ENCODE peak calls at places on chromosomes 4 and X, in seven cellular contexts. A is tibial nerve; M is stomach; S is left lung; Z is H9; E is lower lobe of right lung; I is CD8-positive, alpha-beta T cell. X is an unnamed sample.
A peak's percentile ranks its signal among the peaks of the same experiment; 100 is the strongest.

GRCh38 chrX:36007207-36007606 is 87.7 kb downstream of the CFAP47 start:
- DNase-seq in I (no peak), M (no peak), S (no peak), A (no peak), E (no peak), Z (no peak), X (no peak)

GRCh38 chr4:41092128-41092527 is 122.2 kb downstream of the APBB2 start:
- DNase-seq in S (no peak), Z (no peak), M (no peak), A (no peak), I (no peak), E (no peak), X (no peak)

GRCh38 chr4:48333587-48333986 is 7.7 kb upstream of the SLAIN2 start:
- DNase-seq in E (no peak), A (no peak), I (no peak), Z (no peak), S (no peak), M (no peak), X (no peak)

GRCh38 chr4:182207806-182208483 is 35.3 kb upstream of the TENM3 start:
- DNase-seq in S (no peak), M (no peak), Z (no peak), I (no peak), A (no peak), E (no peak), X (no peak)

GRCh38 chr4:165210566-165210965 is 3.2 kb downstream of the KLHL2 start:
- DNase-seq in I (no peak), E (no peak), M (no peak), A (no peak), S (no peak), Z (no peak), X (no peak)

GRCh38 chrX:119211649-119212014 is 24.5 kb upstream of the PGRMC1 start:
- DNase-seq in E (no peak), M (no peak), A (no peak), I (no peak), S (no peak), Z (no peak), X (no peak)

GRCh38 chr4:123397276-123398150 is 918 bp downstream of the SPRY1 start:
- DNase-seq in E (peak; percentile 76), S (peak; percentile 68), M (peak; percentile 62), Z (peak; percentile 79), I (peak; percentile 56), A (no peak), X (peak; percentile 63)

GRCh38 chr4:112234952-112235609 is 3.5 kb downstream of the AP1AR start:
- DNase-seq in A (peak; percentile 38), S (peak; percentile 52), E (no peak), M (peak; percentile 74), I (peak; percentile 61), Z (peak; percentile 42), X (peak; percentile 49)

GRCh38 chr4:183035726-183036415 is 63.2 kb upstream of the WWC2 start:
- DNase-seq in A (no peak), S (no peak), I (no peak), Z (peak; percentile 39), E (no peak), M (no peak), X (no peak)

GRCh38 chrX:54921427-54922021 is 900 bp downstream of the TRO start:
- DNase-seq in E (no peak), M (no peak), S (peak; percentile 64), Z (peak; percentile 81), A (peak; percentile 31), I (peak; percentile 54), X (peak; percentile 54)

GRCh38 chr4:156875697-156876096 is 95.9 kb downstream of the PDGFC start:
- DNase-seq in E (no peak), A (no peak), Z (no peak), S (no peak), I (no peak), M (no peak), X (no peak)

GRCh38 chrX:40158036-40158706 is 60.4 kb upstream of the BCOR start:
- DNase-seq in A (no peak), M (no peak), Z (peak; percentile 68), I (peak; percentile 38), E (peak; percentile 54), S (no peak), X (no peak)

GRCh38 chrX:39840141-39841126 is 257.3 kb downstream of the BCOR start:
- DNase-seq in Z (no peak), A (no peak), S (no peak), M (no peak), E (no peak), I (no peak), X (no peak)

GRCh38 chr4:13933163-13933562 is 305.6 kb upstream of the BOD1L1 start:
- DNase-seq in A (no peak), I (no peak), S (no peak), Z (no peak), M (no peak), E (no peak), X (no peak)

GRCh38 chr4:5164221-5164912 is 113.1 kb downstream of the STK32B start:
- DNase-seq in E (no peak), S (no peak), A (no peak), I (no peak), Z (peak; percentile 20), M (no peak), X (no peak)

GRCh38 chrX:7132335-7133035 is 15.0 kb upstream of the STS start:
- DNase-seq in A (no peak), S (peak; percentile 80), I (peak; percentile 39), Z (peak; percentile 65), E (peak; percentile 74), M (peak; percentile 90), X (no peak)
- H3K27ac ChIP-seq in A (peak overlapping the region; percentile 10), S (peak overlapping the region; percentile 66), I (no peak overlapping the region), Z (no peak overlapping the region), E (peak overlapping the region; percentile 53), M (peak overlapping the region; percentile 67), X (no peak overlapping the region)

GRCh38 chrX:151711154-151711553 is 4.7 kb upstream of the FATE1 start:
- DNase-seq in A (no peak), Z (no peak), S (no peak), M (no peak), E (no peak), I (no peak), X (no peak)

GRCh38 chrX:151711787-151712186 is 4.0 kb upstream of the FATE1 start:
- DNase-seq in A (no peak), Z (peak; percentile 38), M (no peak), I (no peak), E (no peak), S (no peak), X (no peak)

GRCh38 chrX:151710457-151710856 is 5.4 kb upstream of the FATE1 start:
- DNase-seq in I (no peak), M (no peak), S (no peak), E (no peak), Z (no peak), A (no peak), X (no peak)

GRCh38 chrX:151713859-151714258 is 2.0 kb upstream of the FATE1 start:
- DNase-seq in E (no peak), M (no peak), A (no peak), I (no peak), Z (peak; percentile 55), S (no peak), X (no peak)

DNA sequence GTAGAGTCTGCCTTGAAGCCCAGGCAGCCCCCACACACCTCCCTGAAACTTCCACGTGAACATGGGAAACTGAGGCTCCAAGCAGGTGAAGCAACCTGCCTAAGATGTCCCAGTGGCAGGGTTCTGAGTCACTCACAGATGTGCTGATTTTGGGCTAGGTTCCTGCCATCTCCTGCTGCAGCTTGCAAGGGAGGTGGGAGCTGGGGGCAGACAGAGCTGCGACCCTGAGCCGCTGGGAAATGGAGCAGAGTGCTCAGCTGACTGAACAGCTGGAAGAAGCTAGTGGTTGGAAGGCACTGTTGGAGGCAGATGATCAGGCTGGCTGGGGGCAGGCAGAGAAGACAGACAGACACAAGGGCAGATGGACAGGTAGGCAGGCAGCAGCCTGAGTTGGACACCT is 3.6 kb upstream of the FATE1 start:
- DNase-seq in I (no peak), A (no peak), E (no peak), M (no peak), Z (no peak), S (no peak), X (no peak)
- H3K27ac ChIP-seq in I (no peak overlapping the region), A (no peak overlapping the region), E (no peak overlapping the region), M (no peak overlapping the region), Z (no peak overlapping the region), S (no peak overlapping the region), X (no peak overlapping the region)

GRCh38 chrX:115535421-115535820 is 25.6 kb upstream of the PLS3 start:
- DNase-seq in E (no peak), A (no peak), S (no peak), M (no peak), Z (no peak), I (no peak), X (no peak)

GRCh38 chrX:115533485-115533884 is 27.5 kb upstream of the PLS3 start:
- DNase-seq in I (no peak), Z (no peak), M (no peak), E (no peak), S (no peak), A (no peak), X (no peak)

GRCh38 chrX:115534383-115534782 is 26.6 kb upstream of the PLS3 start:
- DNase-seq in A (no peak), I (no peak), Z (no peak), S (no peak), M (no peak), E (no peak), X (no peak)

GRCh38 chrX:115535844-115536243 is 25.1 kb upstream of the PLS3 start:
- DNase-seq in M (no peak), A (no peak), Z (no peak), S (no peak), E (no peak), I (no peak), X (no peak)

DNA sequence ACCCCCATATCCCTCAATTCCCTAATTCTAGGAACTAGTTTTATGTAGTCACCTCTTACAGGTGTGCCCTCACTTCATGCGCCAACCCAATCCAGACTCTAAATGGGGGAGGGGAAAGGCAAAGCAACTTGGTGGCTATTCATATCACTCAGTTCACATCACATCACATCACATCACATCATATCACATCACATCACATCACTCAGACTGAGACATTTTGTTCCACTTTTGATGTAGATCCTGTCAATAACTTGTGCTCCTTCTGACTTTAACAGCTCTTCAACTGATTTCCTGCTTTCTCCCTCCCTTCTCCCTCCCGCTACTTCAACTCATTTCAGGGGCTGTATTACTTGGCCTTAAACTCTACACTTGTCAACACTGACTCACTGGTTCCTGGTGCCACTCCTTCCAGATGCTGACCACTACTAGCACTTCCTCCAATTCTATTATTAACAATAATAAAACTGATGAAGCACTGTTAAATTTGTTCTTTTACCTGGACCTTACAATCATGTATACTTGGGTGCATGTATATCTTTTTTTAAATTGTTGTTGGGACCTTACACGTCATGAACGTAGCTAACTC is 29.1 kb upstream of the PLS3 start:
- DNase-seq in S (no peak), E (no peak), Z (no peak), A (no peak), M (no peak), I (no peak), X (no peak)
- H3K27ac ChIP-seq in S (peak overlapping the region; percentile 28), E (peak overlapping the region; percentile 72), Z (no peak overlapping the region), A (no peak overlapping the region), M (no peak overlapping the region), I (no peak overlapping the region), X (no peak overlapping the region)

DNA sequence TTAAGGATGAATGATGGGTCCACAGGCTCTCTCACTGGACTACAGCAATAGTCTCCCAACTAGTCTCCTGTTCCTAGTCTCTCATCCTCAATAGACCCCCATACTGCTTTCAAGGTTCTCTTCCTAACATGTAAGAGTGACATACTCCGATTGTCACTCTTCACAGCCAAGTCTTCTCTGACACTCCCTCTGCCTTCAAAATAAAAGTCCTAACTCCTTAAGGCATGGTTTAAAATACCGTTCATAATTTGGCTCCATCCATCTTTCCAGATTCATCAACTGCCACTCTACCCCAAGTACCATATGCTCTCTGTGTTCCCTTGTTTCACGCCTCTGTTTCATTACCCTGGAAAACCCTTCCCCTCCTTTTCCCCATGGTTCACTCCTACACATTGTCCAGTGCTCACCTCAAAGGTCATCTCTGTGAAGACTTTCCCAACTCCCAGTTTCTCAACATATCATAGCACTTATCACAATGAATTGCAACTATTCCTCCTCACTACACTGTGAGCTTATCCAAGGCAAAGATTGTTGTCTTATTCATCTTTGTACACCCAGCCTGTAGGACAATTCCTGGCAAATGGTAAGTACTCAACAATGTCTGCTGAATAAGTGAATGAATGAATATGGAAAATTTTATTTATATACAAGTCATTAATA is 26.0 kb downstream of the SMARCA1 start:
- DNase-seq in A (no peak), E (no peak), M (no peak), S (no peak), I (no peak), Z (no peak), X (no peak)
- H3K27ac ChIP-seq in A (no peak overlapping the region), E (no peak overlapping the region), M (no peak overlapping the region), S (no peak overlapping the region), I (no peak overlapping the region), Z (no peak overlapping the region), X (no peak overlapping the region)